ENCODE peak calls at places on chromosomes 11 and 22, in eight cellular contexts. C is esophagus muscularis mucosa; J is left lung; P is tibial nerve; M is CD4-positive, CD25-positive, alpha-beta regulatory T cell; I is neuronal stem cell; O is PC-3; T is breast epithelium. X is an unnamed sample. For H3K4me1, H3K27me3 and H3K36me3, the result is how much of the 10 kb centered on the place peaks cover.

GRCh38 chr11:118529584-118530175 is 1.3 kb upstream of the TMEM25 start:
- DNase-seq in P (no peak), I (no peak), T (no peak), M (no peak), O (no peak), J (no peak), C (no peak), X (no peak)

GRCh38 chr11:8206251-8207079 is 37.6 kb upstream of the RIC3 start:
- DNase-seq in C (no peak), I (no peak), J (no peak), T (no peak), O (no peak), M (no peak), P (no peak), X (no peak)

GRCh38 chr22:49948116-49948515 is 12.5 kb upstream of the PIM3 start:
- DNase-seq in T (no peak), P (no peak), I (no peak), M (no peak), O (no peak), J (no peak), C (no peak), X (no peak)

GRCh38 chr22:37529652-37530345 is 10.6 kb upstream of the CARD10 start:
- DNase-seq in O (peak), J (no peak), C (no peak), T (no peak), M (no peak), P (no peak), I (no peak), X (no peak)

GRCh38 chr22:45577746-45578523 is 75.3 kb downstream of the FBLN1 start:
- DNase-seq in O (peak), I (peak), J (peak), P (peak), T (peak), C (peak), M (peak), X (peak)

GRCh38 chr11:73100578-73100977 is 41.5 kb downstream of the FCHSD2 start:
- DNase-seq in J (no peak), P (no peak), T (no peak), I (no peak), C (no peak), M (no peak), O (no peak), X (no peak)

GRCh38 chr22:32897400-32897799 is 95.9 kb downstream of the TIMP3 start:
- DNase-seq in J (no peak), M (no peak), T (no peak), I (no peak), C (no peak), O (no peak), P (no peak), X (no peak)

GRCh38 chr11:63535734-63536133 is 874 bp upstream of the PLAAT4 start:
- DNase-seq in O (no peak), C (no peak), I (no peak), J (no peak), P (no peak), T (no peak), M (no peak), X (no peak)

GRCh38 chr11:8832571-8833260 is 78.3 kb upstream of the AKIP1 start:
- DNase-seq in T (peak), J (peak), P (no peak), C (no peak), I (no peak), O (peak), M (no peak), X (peak)

GRCh38 chr11:19715373-19715772 is 2.7 kb downstream of the NAV2 start:
- DNase-seq in J (no peak), O (peak), T (no peak), C (no peak), P (no peak), I (no peak), M (no peak), X (peak)

GRCh38 chr11:12092714-12093113 is 17.7 kb upstream of the MICAL2 start:
- DNase-seq in C (no peak), I (no peak), M (no peak), J (no peak), O (no peak), T (no peak), P (no peak), X (no peak)
- H3K4me1 ChIP-seq in C (half or more), I (under half), M (under half), J (under half), O (under half), T (under half), P (under half), X (under half)

DNA sequence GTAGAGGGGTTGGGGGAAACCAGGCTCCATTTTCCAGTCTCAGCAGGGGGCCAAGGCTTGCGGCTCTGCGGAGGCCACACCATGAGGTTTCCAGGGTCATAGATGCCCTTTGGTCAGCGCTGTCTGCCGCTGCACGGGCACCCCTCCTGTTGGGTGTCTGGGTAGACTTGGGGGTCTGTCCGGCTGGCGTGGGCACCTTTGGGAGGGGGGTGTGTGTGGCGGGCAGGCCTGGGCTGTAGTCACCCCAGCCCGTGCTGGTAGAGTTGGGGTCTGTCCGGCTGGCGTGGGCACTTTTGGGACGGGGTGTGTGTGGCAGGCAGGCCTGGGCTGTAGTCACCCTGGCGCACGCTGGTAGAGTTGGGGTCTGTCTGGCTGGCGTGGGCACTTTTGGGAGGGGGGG is 18.6 kb downstream of the LSP1 start:
- DNase-seq in O (no peak), I (no peak), C (no peak), J (peak), P (no peak), T (no peak), M (no peak), X (no peak)
- H3K27me3 ChIP-seq in O (under half), I (under half), C (under half), J (half or more), P (under half), T (under half), M (under half), X (under half)

DNA sequence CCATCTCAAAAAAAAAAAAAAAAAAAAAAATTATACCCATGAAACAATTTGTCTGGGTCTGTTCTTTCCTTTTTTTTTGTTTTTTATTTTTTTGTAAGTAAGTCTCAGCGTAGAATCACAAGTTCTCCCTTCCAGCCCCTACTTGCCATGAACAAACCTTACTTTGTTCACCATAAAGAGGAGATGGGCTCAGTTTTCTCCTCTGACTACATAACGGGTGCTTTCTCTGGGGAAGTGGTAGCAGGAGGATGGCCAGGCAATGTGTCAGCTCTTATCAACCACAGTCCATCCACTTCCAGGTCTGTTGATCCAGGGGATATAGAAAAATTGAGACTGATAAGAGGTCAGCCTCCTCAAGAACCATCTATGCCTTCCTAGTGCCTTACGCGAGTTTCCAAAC is 11.0 kb downstream of the ASCC2 start:
- DNase-seq in T (no peak), C (no peak), O (no peak), P (no peak), M (no peak), I (no peak), J (no peak), X (no peak)
- H3K36me3 ChIP-seq in T (under half), C (under half), O (under half), P (under half), M (half or more), I (under half), J (half or more), X (under half)

DNA sequence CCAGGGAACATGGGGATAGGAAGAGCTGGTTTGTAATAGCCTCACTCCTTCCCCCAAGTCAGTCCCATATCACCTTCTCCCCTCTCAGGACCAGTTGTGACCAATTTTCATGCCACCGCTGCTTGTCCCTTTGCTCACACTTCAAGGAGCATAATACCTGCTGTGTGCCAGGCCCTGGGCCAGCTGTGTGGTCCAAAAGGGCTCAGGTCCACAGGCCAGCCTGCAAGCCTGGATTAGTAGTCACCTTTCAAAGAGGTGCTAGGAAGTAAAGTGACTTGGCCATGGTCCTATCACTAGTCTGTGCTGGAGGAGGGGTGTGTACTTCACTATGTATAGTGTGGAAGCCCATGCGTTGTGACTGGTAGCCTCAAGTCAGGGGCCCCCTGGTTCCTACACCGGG is 38.5 kb upstream of the SUSD2 start:
- DNase-seq in O (no peak), P (no peak), C (no peak), J (no peak), I (no peak), M (no peak), T (no peak), X (no peak)
- H3K4me1 ChIP-seq in O (under half), P (under half), C (half or more), J (under half), I (under half), M (half or more), T (under half), X (under half)

DNA sequence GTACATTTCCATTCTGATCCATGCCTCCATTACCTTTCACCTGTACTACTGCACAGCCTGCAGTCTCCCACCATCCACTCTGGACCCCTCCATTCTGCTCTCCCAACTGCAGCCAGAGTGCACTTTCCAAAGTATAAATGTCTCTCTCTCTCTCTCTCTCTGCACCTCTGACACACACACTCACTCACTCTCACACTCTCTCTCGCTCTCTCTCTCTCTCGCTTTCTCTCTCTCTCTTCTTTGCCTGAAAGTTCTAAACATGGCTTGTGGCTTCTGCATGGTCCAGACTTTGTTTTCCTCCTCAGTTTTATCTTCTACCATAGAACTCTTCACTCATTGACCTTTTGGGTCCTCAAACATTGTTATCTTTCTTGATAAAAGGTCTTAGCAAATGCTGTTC is 76.6 kb downstream of the WNT11 start:
- DNase-seq in P (no peak), J (no peak), T (no peak), C (no peak), M (no peak), I (no peak), O (no peak), X (no peak)
- H3K27me3 ChIP-seq in P (under half), J (under half), T (under half), C (under half), M (under half), I (under half), O (under half), X (under half)

DNA sequence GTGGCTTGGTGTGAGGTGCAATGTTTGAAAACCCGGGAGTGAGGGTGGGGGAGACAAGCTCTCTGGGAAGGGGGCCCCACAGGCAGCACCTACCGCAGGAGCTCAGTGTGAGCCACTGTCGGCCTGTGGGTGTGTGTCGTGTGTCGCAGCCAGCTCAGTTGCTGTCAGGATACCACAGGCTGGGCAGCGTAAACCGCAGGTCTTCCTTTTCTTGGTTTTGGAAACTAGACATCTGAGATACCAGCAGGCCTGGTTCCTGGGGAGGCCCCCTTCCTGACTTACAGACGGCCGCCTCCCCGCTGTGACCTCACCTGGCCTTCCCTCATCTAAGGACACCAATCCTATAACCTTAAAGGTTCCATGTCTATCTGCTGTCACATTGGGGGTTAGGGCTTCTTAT is 19.4 kb downstream of the IRF7 start:
- DNase-seq in O (no peak), M (no peak), T (no peak), C (no peak), I (no peak), J (no peak), P (no peak), X (no peak)
- H3K36me3 ChIP-seq in O (under half), M (half or more), T (under half), C (half or more), I (half or more), J (half or more), P (half or more), X (under half)

GRCh38 chr11:67352546-67353316 is 615 bp downstream of the POLD4 start:
- DNase-seq in M (peak), J (peak), O (peak), P (no peak), I (no peak), T (no peak), C (no peak), X (peak)
- H3K4me1 ChIP-seq in M (half or more), J (under half), O (half or more), P (half or more), I (under half), T (under half), C (half or more), X (under half)

GRCh38 chr11:69718147-69718546 is 14.3 kb upstream of the FGF19 start:
- DNase-seq in I (peak), P (no peak), J (no peak), T (no peak), C (no peak), M (no peak), O (peak), X (no peak)
- H3K27me3 ChIP-seq in I (under half), P (under half), J (half or more), T (under half), C (under half), M (under half), O (under half), X (under half)

GRCh38 chr11:71461696-71462095 is 8.7 kb downstream of the NADSYN1 start:
- DNase-seq in J (no peak), T (no peak), I (no peak), C (no peak), M (no peak), P (no peak), O (no peak), X (no peak)
- H3K36me3 ChIP-seq in J (half or more), T (under half), I (under half), C (under half), M (half or more), P (under half), O (under half), X (under half)